ENCODE peak calls at places on chromosome 12, in five cellular contexts. E is H9, T is PC-3, Z is K562, F is HCT116. V is an unnamed sample. For H4K20me1, the result is how much of the 10 kb centered on the place peaks cover.

GRCh38 chr12:29053567-29053966 is 95.5 kb upstream of the FAR2 start:
- DNase-seq in T (peak), E (no peak), F (no peak), Z (peak), V (peak)

GRCh38 chr12:50862316-50862715 is 19.6 kb downstream of the TMPRSS12 start:
- DNase-seq in T (peak), Z (peak), F (no peak), E (no peak), V (no peak)

GRCh38 chr12:124410354-124411175 is 115.7 kb downstream of the RFLNA start:
- DNase-seq in E (no peak), T (no peak), F (no peak), Z (no peak), V (no peak)

GRCh38 chr12:58313091-58313855 is 371.9 kb downstream of the ATP23 start:
- DNase-seq in E (no peak), Z (no peak), T (peak), F (no peak), V (no peak)

GRCh38 chr12:106897082-106897481 is 58.6 kb upstream of the TMEM263 start:
- DNase-seq in Z (peak), E (no peak), F (peak), T (peak), V (no peak)

GRCh38 chr12:106296179-106296877 is 6.2 kb upstream of the TCP11L2 start:
- DNase-seq in T (peak), Z (no peak), E (no peak), F (peak), V (no peak)

GRCh38 chr12:93706824-93707223 is 29.6 kb downstream of the CRADD start:
- DNase-seq in Z (no peak), F (no peak), T (peak), E (no peak), V (no peak)

GRCh38 chr12:15757553-15758255 is 31.5 kb downstream of the EPS8 start:
- DNase-seq in Z (no peak), T (peak), E (no peak), F (peak), V (no peak)

GRCh38 chr12:123265851-123266678 is 5.6 kb downstream of the CDK2AP1 start:
- DNase-seq in E (no peak), F (no peak), Z (no peak), T (no peak), V (no peak)
- H4K20me1 ChIP-seq in E (under half), F (under half), Z (under half), T (under half), V (under half)

GRCh38 chr12:96360550-96360949 is 39.7 kb downstream of the CDK17 start:
- DNase-seq in E (no peak), F (no peak), Z (no peak), T (no peak), V (no peak)
- H4K20me1 ChIP-seq in E (under half), F (under half), Z (under half), T (under half), V (under half)

DNA sequence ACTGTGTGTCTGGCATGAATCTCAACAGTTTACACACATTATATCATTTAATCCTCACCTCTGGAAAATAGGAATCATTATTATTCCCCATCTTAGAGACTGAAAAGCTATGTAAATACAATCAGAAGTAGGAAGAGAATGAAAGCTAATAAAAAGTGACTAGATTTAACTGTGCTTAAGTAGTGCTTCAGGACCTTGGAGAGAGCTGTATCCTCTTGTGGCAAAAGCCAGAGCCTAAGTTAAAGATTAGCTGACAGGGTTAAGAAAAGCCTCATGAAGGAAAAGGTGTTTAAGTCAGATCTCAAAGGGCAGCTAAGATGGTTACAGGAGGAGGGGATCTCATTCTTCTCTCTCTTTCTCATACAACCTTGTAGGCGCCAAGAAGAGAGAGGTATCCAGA is 65.3 kb upstream of the TMEM233 start:
- DNase-seq in F (no peak), T (peak), E (no peak), Z (peak), V (no peak)
- H4K20me1 ChIP-seq in F (under half), T (under half), E (under half), Z (under half), V (under half)

GRCh38 chr12:128008341-128008740 is 258.6 kb upstream of the TMEM132C start:
- DNase-seq in Z (no peak), F (no peak), T (peak), E (no peak), V (no peak)

GRCh38 chr12:128009108-128009507 is 257.9 kb upstream of the TMEM132C start:
- DNase-seq in E (peak), Z (no peak), T (peak), F (no peak), V (no peak)

GRCh38 chr12:128012110-128012509 is 254.9 kb upstream of the TMEM132C start:
- DNase-seq in Z (no peak), E (no peak), T (no peak), F (no peak), V (no peak)

DNA sequence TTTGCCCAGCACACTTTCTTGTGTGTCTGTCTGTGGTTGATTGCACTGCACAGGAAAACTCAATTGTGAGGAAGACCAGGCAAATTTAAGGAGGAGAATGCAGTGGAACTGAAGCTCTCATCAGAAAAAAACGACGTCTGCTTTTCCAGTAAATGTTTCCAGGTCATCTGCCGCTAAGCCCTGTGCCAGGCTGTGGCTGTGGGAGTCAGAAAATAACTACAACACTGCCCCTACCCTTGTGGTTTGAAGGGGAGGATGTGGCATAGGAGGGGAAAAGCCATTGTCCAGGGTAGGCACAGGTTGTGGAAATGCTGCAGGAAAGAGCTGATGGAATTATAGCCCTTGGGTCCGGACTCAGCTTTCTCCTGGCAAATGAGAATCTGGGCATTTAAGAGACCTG is 259.7 kb upstream of the TMEM132C start:
- DNase-seq in Z (no peak), F (no peak), T (peak), E (no peak), V (no peak)
- H4K20me1 ChIP-seq in Z (under half), F (under half), T (under half), E (under half), V (under half)

V was measured in MM.1S.